ENCODE peak calls at places on chromosomes 16 and 17, in nine cellular contexts. One of them, this sample, is unnamed. For H3K9me3, the result is how much of the 10 kb centered on the place peaks cover.

GRCh38 chr17:54372071-54372720 is 528.5 kb upstream of the TOM1L1 start:
- DNase-seq in HCT116: no peak
- DNase-seq in kidney: no peak
- DNase-seq in neural progenitor cell: peak
- DNase-seq in SK-N-SH: no peak
- DNase-seq in endodermal cell: no peak
- DNase-seq in mammary epithelial cell: no peak
- DNase-seq in MM.1S: no peak
- DNase-seq in IMR-90: no peak
- DNase-seq in this sample: no peak

GRCh38 chr16:84482001-84482891 is 22.2 kb downstream of the MEAK7 start:
- DNase-seq in SK-N-SH: peak
- DNase-seq in mammary epithelial cell: peak
- DNase-seq in HCT116: no peak
- DNase-seq in MM.1S: no peak
- DNase-seq in kidney: no peak
- DNase-seq in neural progenitor cell: no peak
- DNase-seq in IMR-90: no peak
- DNase-seq in endodermal cell: no peak
- DNase-seq in this sample: no peak

GRCh38 chr17:14197582-14197981 is 39.1 kb downstream of the CDRT15 start:
- DNase-seq in HCT116: no peak
- DNase-seq in mammary epithelial cell: no peak
- DNase-seq in neural progenitor cell: no peak
- DNase-seq in endodermal cell: no peak
- DNase-seq in kidney: no peak
- DNase-seq in SK-N-SH: no peak
- DNase-seq in MM.1S: no peak
- DNase-seq in IMR-90: no peak
- DNase-seq in this sample: no peak

GRCh38 chr17:17121162-17121561 is 78.9 kb downstream of the MPRIP start:
- DNase-seq in kidney: peak
- DNase-seq in HCT116: no peak
- DNase-seq in endodermal cell: no peak
- DNase-seq in SK-N-SH: no peak
- DNase-seq in neural progenitor cell: no peak
- DNase-seq in mammary epithelial cell: no peak
- DNase-seq in IMR-90: no peak
- DNase-seq in MM.1S: no peak
- DNase-seq in this sample: no peak

GRCh38 chr16:69589434-69590269 is 23.9 kb downstream of the NFAT5 start:
- DNase-seq in HCT116: no peak
- DNase-seq in endodermal cell: no peak
- DNase-seq in mammary epithelial cell: no peak
- DNase-seq in kidney: no peak
- DNase-seq in MM.1S: no peak
- DNase-seq in neural progenitor cell: no peak
- DNase-seq in IMR-90: no peak
- DNase-seq in SK-N-SH: no peak
- DNase-seq in this sample: no peak

GRCh38 chr16:878071-878784 is 77.7 kb upstream of the GNG13 start:
- DNase-seq in kidney: peak
- DNase-seq in endodermal cell: peak
- DNase-seq in IMR-90: peak
- DNase-seq in HCT116: peak
- DNase-seq in SK-N-SH: peak
- DNase-seq in mammary epithelial cell: no peak
- DNase-seq in MM.1S: peak
- DNase-seq in neural progenitor cell: peak
- DNase-seq in this sample: no peak

GRCh38 chr17:71284032-71284755 is 836.6 kb upstream of the SOX9 start:
- DNase-seq in endodermal cell: no peak
- DNase-seq in neural progenitor cell: no peak
- DNase-seq in kidney: no peak
- DNase-seq in IMR-90: no peak
- DNase-seq in HCT116: no peak
- DNase-seq in SK-N-SH: no peak
- DNase-seq in mammary epithelial cell: no peak
- DNase-seq in MM.1S: no peak
- DNase-seq in this sample: no peak

GRCh38 chr17:48704521-48704920 is 17.8 kb downstream of the PRAC1 start:
- DNase-seq in mammary epithelial cell: no peak
- DNase-seq in MM.1S: no peak
- DNase-seq in kidney: no peak
- DNase-seq in endodermal cell: peak
- DNase-seq in HCT116: no peak
- DNase-seq in IMR-90: no peak
- DNase-seq in SK-N-SH: no peak
- DNase-seq in neural progenitor cell: no peak
- DNase-seq in this sample: no peak

GRCh38 chr16:85935957-85936760 is 37.2 kb downstream of the IRF8 start:
- DNase-seq in kidney: no peak
- DNase-seq in IMR-90: no peak
- DNase-seq in SK-N-SH: no peak
- DNase-seq in MM.1S: peak
- DNase-seq in neural progenitor cell: no peak
- DNase-seq in HCT116: no peak
- DNase-seq in endodermal cell: no peak
- DNase-seq in mammary epithelial cell: no peak
- DNase-seq in this sample: no peak

GRCh38 chr17:74521701-74522201 is 9.5 kb downstream of the CD300LB start:
- DNase-seq in HCT116: no peak
- DNase-seq in mammary epithelial cell: no peak
- DNase-seq in kidney: no peak
- DNase-seq in SK-N-SH: no peak
- DNase-seq in neural progenitor cell: no peak
- DNase-seq in IMR-90: no peak
- DNase-seq in MM.1S: no peak
- DNase-seq in endodermal cell: peak
- DNase-seq in this sample: no peak

GRCh38 chr16:11145173-11145820 is 110.7 kb downstream of the SOCS1 start:
- DNase-seq in neural progenitor cell: no peak
- DNase-seq in endodermal cell: no peak
- DNase-seq in kidney: no peak
- DNase-seq in MM.1S: no peak
- DNase-seq in IMR-90: peak
- DNase-seq in HCT116: no peak
- DNase-seq in SK-N-SH: no peak
- DNase-seq in mammary epithelial cell: no peak
- DNase-seq in this sample: no peak

DNA sequence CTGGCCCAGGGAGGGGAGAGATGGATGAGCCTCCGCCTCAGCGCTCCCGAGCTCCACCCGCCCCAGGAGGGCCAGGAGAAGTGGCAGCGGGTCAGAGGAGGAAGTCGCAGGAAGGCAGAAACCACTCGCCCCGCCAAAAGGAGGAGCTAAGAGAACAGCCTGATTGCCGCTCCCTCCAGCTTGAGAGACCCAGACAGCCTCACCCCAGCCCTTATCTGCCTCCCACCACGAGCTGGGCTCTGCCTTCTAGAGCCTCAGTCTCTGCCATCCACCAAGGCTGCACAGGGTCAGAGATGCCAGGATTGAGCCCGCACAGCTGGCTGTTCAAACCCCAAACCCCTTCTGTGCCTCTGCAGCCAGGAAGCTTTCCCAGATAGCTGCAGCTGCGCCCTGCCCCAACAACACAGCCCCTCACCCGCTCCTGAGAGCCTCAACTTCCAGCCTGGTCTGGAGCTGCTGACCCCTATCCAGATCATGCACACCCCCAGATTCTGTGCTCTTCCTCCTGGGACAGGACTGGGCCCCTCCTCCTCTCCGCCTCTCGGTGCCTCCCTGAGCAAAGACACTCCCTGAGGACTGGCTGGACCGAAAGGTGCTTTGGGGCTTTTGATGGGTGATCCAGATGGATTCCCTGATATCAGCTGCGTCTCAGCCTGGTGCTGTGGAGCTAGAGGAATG is 1.0 kb upstream of the ATP2A3 start:
- DNase-seq in kidney: peak
- DNase-seq in neural progenitor cell: peak
- DNase-seq in MM.1S: peak
- DNase-seq in HCT116: peak
- DNase-seq in endodermal cell: peak
- DNase-seq in IMR-90: no peak
- DNase-seq in SK-N-SH: peak
- DNase-seq in mammary epithelial cell: peak
- DNase-seq in this sample: no peak
- H3K9ac ChIP-seq in kidney: no peak
- H3K9ac ChIP-seq in neural progenitor cell: no peak
- H3K9ac ChIP-seq in MM.1S: peak
- H3K9ac ChIP-seq in HCT116: peak
- H3K9ac ChIP-seq in endodermal cell: no peak
- H3K9ac ChIP-seq in IMR-90: no peak
- H3K9ac ChIP-seq in SK-N-SH: no peak
- H3K9ac ChIP-seq in mammary epithelial cell: no peak
- H3K9ac ChIP-seq in this sample: no peak

GRCh38 chr17:30217054-30217453 is 18.4 kb downstream of the SLC6A4 start:
- DNase-seq in kidney: no peak
- DNase-seq in MM.1S: no peak
- DNase-seq in SK-N-SH: no peak
- DNase-seq in neural progenitor cell: no peak
- DNase-seq in endodermal cell: no peak
- DNase-seq in IMR-90: no peak
- DNase-seq in HCT116: no peak
- DNase-seq in mammary epithelial cell: no peak
- DNase-seq in this sample: no peak

GRCh38 chr17:30210366-30210765 is 25.1 kb downstream of the SLC6A4 start:
- DNase-seq in HCT116: no peak
- DNase-seq in kidney: no peak
- DNase-seq in MM.1S: no peak
- DNase-seq in mammary epithelial cell: no peak
- DNase-seq in endodermal cell: peak
- DNase-seq in IMR-90: no peak
- DNase-seq in neural progenitor cell: no peak
- DNase-seq in SK-N-SH: no peak
- DNase-seq in this sample: no peak

GRCh38 chr17:30211371-30211770 is 24.1 kb downstream of the SLC6A4 start:
- DNase-seq in IMR-90: no peak
- DNase-seq in SK-N-SH: no peak
- DNase-seq in kidney: no peak
- DNase-seq in neural progenitor cell: no peak
- DNase-seq in MM.1S: no peak
- DNase-seq in endodermal cell: no peak
- DNase-seq in HCT116: no peak
- DNase-seq in mammary epithelial cell: no peak
- DNase-seq in this sample: no peak

GRCh38 chr17:30210901-30211300 is 24.6 kb downstream of the SLC6A4 start:
- DNase-seq in kidney: no peak
- DNase-seq in mammary epithelial cell: no peak
- DNase-seq in HCT116: no peak
- DNase-seq in neural progenitor cell: no peak
- DNase-seq in SK-N-SH: no peak
- DNase-seq in IMR-90: no peak
- DNase-seq in MM.1S: no peak
- DNase-seq in endodermal cell: no peak
- DNase-seq in this sample: no peak

DNA sequence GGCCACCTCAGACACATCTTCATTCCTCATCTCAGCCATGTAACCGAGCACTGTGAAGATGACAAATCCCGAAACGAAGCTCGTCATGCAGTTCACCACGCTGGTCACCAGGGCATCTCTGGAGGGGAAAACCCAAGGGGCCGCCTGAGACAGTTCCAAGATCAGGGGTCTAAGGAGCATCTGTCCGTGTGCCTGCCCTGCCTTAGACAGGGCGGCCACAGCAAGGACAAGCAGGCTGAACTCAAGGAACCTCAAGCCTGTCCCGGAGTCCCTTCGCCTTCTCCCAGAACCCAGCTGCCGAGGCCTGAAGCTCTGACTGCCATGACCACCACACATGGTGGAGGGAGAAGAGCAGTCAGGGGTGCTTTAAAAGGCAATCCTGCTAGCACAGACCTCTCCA is 22.7 kb downstream of the SLC6A4 start:
- DNase-seq in SK-N-SH: no peak
- DNase-seq in MM.1S: no peak
- DNase-seq in HCT116: no peak
- DNase-seq in mammary epithelial cell: no peak
- DNase-seq in neural progenitor cell: no peak
- DNase-seq in IMR-90: no peak
- DNase-seq in kidney: no peak
- DNase-seq in endodermal cell: peak
- DNase-seq in this sample: no peak
- H3K4me3 ChIP-seq in SK-N-SH: no peak
- H3K4me3 ChIP-seq in MM.1S: no peak
- H3K4me3 ChIP-seq in HCT116: no peak
- H3K4me3 ChIP-seq in mammary epithelial cell: no peak
- H3K4me3 ChIP-seq in neural progenitor cell: no peak
- H3K4me3 ChIP-seq in IMR-90: no peak
- H3K4me3 ChIP-seq in kidney: no peak
- H3K4me3 ChIP-seq in endodermal cell: no peak
- H3K4me3 ChIP-seq in this sample: no peak

GRCh38 chr17:82947051-82947991 is 107.5 kb upstream of the ZNF750 start:
- DNase-seq in MM.1S: no peak
- DNase-seq in IMR-90: no peak
- DNase-seq in kidney: peak
- DNase-seq in SK-N-SH: no peak
- DNase-seq in endodermal cell: no peak
- DNase-seq in HCT116: no peak
- DNase-seq in neural progenitor cell: no peak
- DNase-seq in mammary epithelial cell: no peak
- DNase-seq in this sample: no peak
- H3K9me3 ChIP-seq in MM.1S: under half
- H3K9me3 ChIP-seq in IMR-90: half or more
- H3K9me3 ChIP-seq in kidney: under half
- H3K9me3 ChIP-seq in SK-N-SH: under half
- H3K9me3 ChIP-seq in endodermal cell: half or more
- H3K9me3 ChIP-seq in HCT116: under half
- H3K9me3 ChIP-seq in neural progenitor cell: under half
- H3K9me3 ChIP-seq in mammary epithelial cell: half or more
- H3K9me3 ChIP-seq in this sample: under half

GRCh38 chr16:81860867-81861266 is 81.8 kb downstream of the PLCG2 start:
- DNase-seq in HCT116: no peak
- DNase-seq in SK-N-SH: no peak
- DNase-seq in neural progenitor cell: no peak
- DNase-seq in kidney: no peak
- DNase-seq in mammary epithelial cell: no peak
- DNase-seq in IMR-90: no peak
- DNase-seq in MM.1S: no peak
- DNase-seq in endodermal cell: no peak
- DNase-seq in this sample: no peak

GRCh38 chr16:81860310-81860709 is 81.2 kb downstream of the PLCG2 start:
- DNase-seq in neural progenitor cell: no peak
- DNase-seq in SK-N-SH: no peak
- DNase-seq in kidney: no peak
- DNase-seq in IMR-90: no peak
- DNase-seq in endodermal cell: no peak
- DNase-seq in MM.1S: no peak
- DNase-seq in HCT116: no peak
- DNase-seq in mammary epithelial cell: no peak
- DNase-seq in this sample: no peak

GRCh38 chr16:81852347-81852746 is 73.3 kb downstream of the PLCG2 start:
- DNase-seq in neural progenitor cell: no peak
- DNase-seq in mammary epithelial cell: no peak
- DNase-seq in IMR-90: no peak
- DNase-seq in MM.1S: no peak
- DNase-seq in SK-N-SH: no peak
- DNase-seq in HCT116: no peak
- DNase-seq in endodermal cell: no peak
- DNase-seq in kidney: no peak
- DNase-seq in this sample: no peak

GRCh38 chr16:81850197-81850944 is 71.3 kb downstream of the PLCG2 start:
- DNase-seq in kidney: no peak
- DNase-seq in mammary epithelial cell: no peak
- DNase-seq in SK-N-SH: no peak
- DNase-seq in HCT116: no peak
- DNase-seq in IMR-90: no peak
- DNase-seq in endodermal cell: no peak
- DNase-seq in MM.1S: no peak
- DNase-seq in neural progenitor cell: no peak
- DNase-seq in this sample: no peak

GRCh38 chr16:81855552-81856153 is 76.6 kb downstream of the PLCG2 start:
- DNase-seq in neural progenitor cell: no peak
- DNase-seq in MM.1S: no peak
- DNase-seq in SK-N-SH: no peak
- DNase-seq in endodermal cell: peak
- DNase-seq in kidney: no peak
- DNase-seq in mammary epithelial cell: no peak
- DNase-seq in HCT116: no peak
- DNase-seq in IMR-90: no peak
- DNase-seq in this sample: no peak
- H3K9ac ChIP-seq in neural progenitor cell: no peak
- H3K9ac ChIP-seq in MM.1S: no peak
- H3K9ac ChIP-seq in SK-N-SH: no peak
- H3K9ac ChIP-seq in endodermal cell: no peak
- H3K9ac ChIP-seq in kidney: no peak
- H3K9ac ChIP-seq in mammary epithelial cell: no peak
- H3K9ac ChIP-seq in HCT116: no peak
- H3K9ac ChIP-seq in IMR-90: no peak
- H3K9ac ChIP-seq in this sample: no peak

This sample was measured in SK-N-MC.